ENCODE peak calls at places on chromosomes 11 and 22, in eight cellular contexts. W, L, E, K, G, D, I and M are unnamed samples.

GRCh38 chr11:57406337-57406904 is 16.0 kb upstream of the PRG2 start:
- DNase-seq in W (no peak), L (peak), E (no peak), K (no peak), G (no peak), D (peak), I (no peak), M (no peak)

GRCh38 chr11:115643491-115643995 is 139.3 kb upstream of the CADM1 start:
- DNase-seq in W (no peak), L (no peak), E (no peak), K (no peak), G (no peak), D (no peak), I (no peak), M (no peak)

GRCh38 chr22:18056161-18056666 is 21.6 kb upstream of the PEX26 start:
- DNase-seq in W (peak), L (no peak), E (no peak), K (no peak), G (no peak), D (no peak), I (peak), M (no peak)

GRCh38 chr11:109940816-109941215 is 152.4 kb upstream of the ZC3H12C start:
- DNase-seq in W (no peak), L (no peak), E (no peak), K (no peak), G (no peak), D (no peak), I (peak), M (no peak)

GRCh38 chr11:116697011-116697410 is 75.8 kb downstream of the BUD13 start:
- DNase-seq in W (no peak), L (peak), E (no peak), K (no peak), G (no peak), D (no peak), I (no peak), M (no peak)

GRCh38 chr11:58286249-58286648 is 18.2 kb upstream of the OR10W1 start:
- DNase-seq in W (no peak), L (no peak), E (no peak), K (peak), G (peak), D (no peak), I (no peak), M (no peak)

GRCh38 chr11:119993732-119994131 is 144.2 kb downstream of the TRIM29 start:
- DNase-seq in W (no peak), L (no peak), E (no peak), K (no peak), G (no peak), D (no peak), I (no peak), M (no peak)

GRCh38 chr11:17063171-17064002 is 14.1 kb downstream of the RPS13 start:
- DNase-seq in W (peak), L (peak), E (peak), K (peak), G (peak), D (peak), I (no peak), M (no peak)

GRCh38 chr11:9091044-9091936 is at the start of gene SCUBE2:
- DNase-seq in W (no peak), L (no peak), E (peak), K (peak), G (no peak), D (no peak), I (no peak), M (no peak)

GRCh38 chr11:23021287-23021863 is 161.1 kb upstream of the CCDC179 start:
- DNase-seq in W (peak), L (no peak), E (no peak), K (peak), G (peak), D (no peak), I (no peak), M (no peak)

GRCh38 chr22:18968011-18968749 is 32.1 kb upstream of the PRODH start:
- DNase-seq in W (no peak), L (peak), E (peak), K (peak), G (no peak), D (no peak), I (no peak), M (no peak)

GRCh38 chr11:92453055-92453454 is 228.4 kb downstream of the FAT3 start:
- DNase-seq in W (no peak), L (no peak), E (no peak), K (no peak), G (no peak), D (no peak), I (no peak), M (no peak)

GRCh38 chr11:72174299-72175070 is 17.5 kb upstream of the FOLR1 start:
- DNase-seq in W (no peak), L (no peak), E (no peak), K (no peak), G (no peak), D (no peak), I (no peak), M (no peak)

GRCh38 chr11:87076260-87076783 is 38.6 kb downstream of the TMEM135 start:
- DNase-seq in W (no peak), L (no peak), E (no peak), K (no peak), G (no peak), D (no peak), I (no peak), M (no peak)

GRCh38 chr22:20578192-20578591 is 70.8 kb downstream of the MED15 start:
- DNase-seq in W (no peak), L (no peak), E (no peak), K (no peak), G (no peak), D (no peak), I (no peak), M (no peak)